ENCODE peak calls at places on chromosomes 3 and 15, in seven cellular contexts. A is IMR-90, O is heart left ventricle, K is H54, E is uterus, J is tibial nerve, H is sigmoid colon. B is an unnamed sample.

GRCh38 chr15:97961067-97961954 is 808 bp downstream of the ARRDC4 start:
- DNase-seq in A (peak), O (peak), K (no peak), E (peak), J (peak), H (peak), B (peak)

GRCh38 chr3:34207826-34208225 is 409.4 kb downstream of the PDCD6IP start:
- DNase-seq in A (no peak), O (no peak), K (no peak), E (no peak), J (no peak), H (no peak), B (no peak)

GRCh38 chr3:172649987-172650386 is 60.9 kb downstream of the NCEH1 start:
- DNase-seq in A (no peak), O (no peak), K (no peak), E (no peak), J (no peak), H (no peak), B (no peak)

GRCh38 chr3:141051641-141052569 is 758 bp downstream of the SPSB4 start:
- DNase-seq in A (peak), O (peak), K (no peak), E (no peak), J (no peak), H (no peak), B (no peak)

GRCh38 chr3:189664311-189664710 is 33.1 kb downstream of the TP63 start:
- DNase-seq in A (peak), O (no peak), K (peak), E (no peak), J (peak), H (no peak), B (no peak)

GRCh38 chr3:139312959-139313358 is 30.9 kb upstream of the MRPS22 start:
- DNase-seq in A (peak), O (no peak), K (peak), E (no peak), J (no peak), H (no peak), B (no peak)

GRCh38 chr3:141343824-141344223 is 24.5 kb upstream of the ZBTB38 start:
- DNase-seq in A (no peak), O (no peak), K (no peak), E (no peak), J (no peak), H (no peak), B (no peak)

GRCh38 chr3:87437765-87438164 is 161.4 kb upstream of the POU1F1 start:
- DNase-seq in A (no peak), O (no peak), K (no peak), E (no peak), J (no peak), H (no peak), B (no peak)

GRCh38 chr3:49673131-49673714 is 928 bp upstream of the APEH start:
- DNase-seq in A (no peak), O (no peak), K (no peak), E (no peak), J (no peak), H (no peak), B (peak)

GRCh38 chr15:22979069-22979698 is 984 bp downstream of the CYFIP1 start:
- DNase-seq in A (peak), O (peak), K (peak), E (no peak), J (peak), H (peak), B (no peak)

GRCh38 chr3:46845860-46846623 is 17.2 kb downstream of the MYL3 start:
- DNase-seq in A (peak), O (peak), K (peak), E (peak), J (peak), H (peak), B (no peak)

GRCh38 chr3:179108091-179108490 is 36.5 kb upstream of the ZMAT3 start:
- DNase-seq in A (peak), O (no peak), K (peak), E (no peak), J (no peak), H (no peak), B (no peak)

GRCh38 chr3:149197669-149198068 is 24.0 kb downstream of the CP start:
- DNase-seq in A (no peak), O (no peak), K (no peak), E (no peak), J (no peak), H (no peak), B (no peak)

GRCh38 chr3:34533468-34533867 is 735.0 kb downstream of the PDCD6IP start:
- DNase-seq in A (no peak), O (no peak), K (no peak), E (no peak), J (no peak), H (no peak), B (no peak)

GRCh38 chr3:99645277-99646106 is 7.1 kb downstream of the COL8A1 start:
- DNase-seq in A (peak), O (peak), K (no peak), E (no peak), J (no peak), H (no peak), B (peak)

GRCh38 chr3:125108833-125109540 is 53.2 kb upstream of the HEG1 start:
- DNase-seq in A (no peak), O (no peak), K (no peak), E (no peak), J (no peak), H (no peak), B (no peak)

GRCh38 chr15:25055356-25056068 is 100.7 kb downstream of the SNRPN start:
- DNase-seq in A (no peak), O (no peak), K (no peak), E (no peak), J (peak), H (no peak), B (no peak)

GRCh38 chr3:157231071-157231470 is 71.1 kb upstream of the CCNL1 start:
- DNase-seq in A (peak), O (no peak), K (no peak), E (no peak), J (no peak), H (no peak), B (no peak)

GRCh38 chr3:32421991-32422859 is 30.6 kb downstream of the CMTM7 start:
- DNase-seq in A (peak), O (peak), K (peak), E (peak), J (peak), H (peak), B (peak)

GRCh38 chr15:94239474-94239873 is 8.1 kb downstream of the MCTP2 start:
- DNase-seq in A (no peak), O (no peak), K (no peak), E (no peak), J (no peak), H (no peak), B (no peak)

GRCh38 chr15:62782100-62782791 is 260.3 kb upstream of the TPM1 start:
- DNase-seq in A (peak), O (peak), K (peak), E (peak), J (peak), H (peak), B (peak)

GRCh38 chr3:46449755-46450552 is 14.8 kb downstream of the LTF start:
- DNase-seq in A (peak), O (no peak), K (peak), E (no peak), J (no peak), H (no peak), B (peak)

DNA sequence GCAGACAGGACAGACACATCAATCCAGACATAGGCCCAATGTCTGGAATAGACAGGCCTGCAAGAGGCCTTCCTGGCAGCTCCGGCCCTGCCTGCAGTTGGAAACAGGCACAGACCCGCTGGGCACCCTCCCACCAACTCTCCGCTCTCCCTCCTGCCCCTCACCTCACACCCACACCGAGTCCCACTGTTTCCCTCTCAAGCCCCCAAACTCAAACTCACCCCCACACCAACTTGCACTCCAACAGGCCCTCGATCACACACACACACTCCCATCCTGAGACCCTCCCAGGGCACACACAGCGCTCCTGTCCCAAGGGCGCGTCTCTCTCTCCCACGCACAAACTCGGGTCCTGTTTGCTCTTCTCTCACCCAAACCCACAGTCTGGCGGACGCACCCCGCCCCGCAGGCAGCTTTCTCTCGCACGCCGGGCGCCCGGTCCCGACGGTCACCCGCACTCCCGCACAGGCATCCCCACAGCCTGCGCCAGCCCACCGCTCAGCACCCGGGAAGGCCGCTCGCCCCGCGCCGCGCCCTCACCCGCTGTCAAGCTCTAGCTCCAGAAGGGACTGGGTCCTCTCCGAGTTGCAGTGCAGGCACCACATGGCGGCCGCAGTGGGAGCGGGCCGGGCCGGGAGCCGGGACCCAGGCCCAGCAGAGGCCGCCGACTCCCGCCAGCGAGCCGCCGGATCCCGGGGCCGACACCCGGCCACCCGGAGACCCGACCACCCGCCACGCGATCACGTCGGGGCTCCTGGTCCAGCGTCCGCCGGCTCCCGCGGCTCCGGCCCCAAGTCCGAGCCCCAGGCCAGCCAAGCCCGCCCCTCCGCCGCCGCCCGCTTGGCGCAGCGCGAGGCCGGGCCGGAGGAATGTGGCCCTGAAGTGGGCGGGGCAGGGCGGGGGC is 106.1 kb downstream of the IQSEC1 start:
- DNase-seq in A (peak), O (no peak), K (no peak), E (no peak), J (no peak), H (no peak), B (no peak)
- TF ChIP-seq POLR2A in A (peak), O (peak), K (peak), E (peak), J (peak), H (no peak), B (peak)

GRCh38 chr3:40970067-40970466 is 229.2 kb upstream of the CTNNB1 start:
- DNase-seq in A (no peak), O (no peak), K (no peak), E (no peak), J (no peak), H (no peak), B (no peak)

GRCh38 chr3:40969341-40969740 is 230.0 kb upstream of the CTNNB1 start:
- DNase-seq in A (no peak), O (no peak), K (no peak), E (no peak), J (no peak), H (no peak), B (no peak)

GRCh38 chr3:40973141-40973540 is 226.2 kb upstream of the CTNNB1 start:
- DNase-seq in A (no peak), O (no peak), K (no peak), E (no peak), J (no peak), H (no peak), B (no peak)

GRCh38 chr3:40972350-40972749 is 227.0 kb upstream of the CTNNB1 start:
- DNase-seq in A (no peak), O (no peak), K (no peak), E (no peak), J (no peak), H (no peak), B (no peak)

GRCh38 chr3:40971191-40972168 is 227.8 kb upstream of the CTNNB1 start:
- DNase-seq in A (peak), O (peak), K (peak), E (peak), J (peak), H (peak), B (peak)
- TF ChIP-seq POLR2A in A (no peak), O (no peak), K (no peak), E (no peak), J (no peak), H (no peak), B (no peak)

GRCh38 chr15:31215490-31216209 is 111.0 kb upstream of the KLF13 start:
- DNase-seq in A (no peak), O (peak), K (peak), E (peak), J (peak), H (peak), B (no peak)
- TF ChIP-seq POLR2A in A (no peak), O (no peak), K (no peak), E (peak), J (peak), H (no peak), B (no peak)

GRCh38 chr3:39456159-39456558 is 11.3 kb upstream of the MOBP start:
- DNase-seq in A (no peak), O (no peak), K (no peak), E (no peak), J (no peak), H (no peak), B (no peak)
- TF ChIP-seq POLR2A in A (no peak), O (no peak), K (no peak), E (no peak), J (no peak), H (no peak), B (no peak)